ENCODE peak calls at places on chromosomes 7 and 10, in four cellular contexts. H is activated CD4-positive, alpha-beta T cell treated with anti-CD3 and anti-CD28 coated beads, Interleukin-2, amount 10 ng/mL, durations not matched to agents 7 days and 5 days; C is HEK293T; Y is T1000. Q is an unnamed sample.
A peak's percentile ranks its signal among the peaks of the same experiment; 100 is the strongest.

GRCh38 chr7:66157060-66157459 is 42.4 kb downstream of the CRCP start:
- DNase-seq in H (no peak), C (no peak), Y (no peak), Q (no peak)

GRCh38 chr10:126115021-126115610 is 218.8 kb downstream of the FANK1 start:
- DNase-seq in H (no peak), C (no peak), Y (no peak), Q (no peak)

GRCh38 chr10:90328896-90329295 is 528.9 kb downstream of the HTR7 start:
- DNase-seq in H (no peak), C (no peak), Y (no peak), Q (no peak)

GRCh38 chr10:60810437-60811182 is 32.3 kb downstream of the CDK1 start:
- DNase-seq in H (no peak), C (no peak), Y (no peak), Q (no peak)

GRCh38 chr7:155788616-155789000 is 23.7 kb downstream of the SHH start:
- DNase-seq in H (no peak), C (no peak), Y (no peak), Q (no peak)

GRCh38 chr7:82506702-82507101 is 63.1 kb upstream of the CACNA2D1 start:
- DNase-seq in H (no peak), C (no peak), Y (no peak), Q (no peak)

GRCh38 chr7:118803-119376 is 73.5 kb upstream of the FAM20C start:
- DNase-seq in H (no peak), C (no peak), Y (no peak), Q (no peak)

GRCh38 chr7:131897016-131897789 is 340.8 kb upstream of the PODXL start:
- DNase-seq in H (no peak), C (peak; percentile 51), Y (no peak), Q (peak; percentile 12)

GRCh38 chr10:112711366-112711765 is 238.7 kb upstream of the TCF7L2 start:
- DNase-seq in H (no peak), C (no peak), Y (no peak), Q (no peak)

GRCh38 chr7:75072978-75073282 is 672 bp downstream of the RCC1L start:
- DNase-seq in H (no peak), C (no peak), Y (no peak), Q (no peak)

GRCh38 chr7:27198138-27198841 is 1.6 kb downstream of the HOXA13 start:
- DNase-seq in H (no peak), C (no peak), Y (no peak), Q (no peak)

GRCh38 chr7:70377957-70378356 is 754.0 kb upstream of the GALNT17 start:
- DNase-seq in H (no peak), C (no peak), Y (no peak), Q (no peak)

GRCh38 chr7:158275711-158276413 is 311.8 kb downstream of the PTPRN2 start:
- DNase-seq in H (no peak), C (no peak), Y (no peak), Q (no peak)

GRCh38 chr7:1464694-1465093 is 5.4 kb upstream of the MICALL2 start:
- DNase-seq in H (no peak), C (no peak), Y (no peak), Q (no peak)

GRCh38 chr7:74355091-74355490 is 65.9 kb downstream of the CLIP2 start:
- DNase-seq in H (no peak), C (no peak), Y (peak; percentile 16), Q (peak; percentile 75)

GRCh38 chr7:5248201-5248885 is 34.4 kb upstream of the SLC29A4 start:
- DNase-seq in H (no peak), C (no peak), Y (no peak), Q (no peak)

GRCh38 chr7:137946015-137946414 is 55.9 kb downstream of the CREB3L2 start:
- DNase-seq in H (no peak), C (no peak), Y (no peak), Q (no peak)

GRCh38 chr7:107387077-107387476 is 82.8 kb upstream of the GPR22 start:
- DNase-seq in H (no peak), C (peak; percentile 31), Y (no peak), Q (no peak)

GRCh38 chr10:128263891-128264688 is 137.9 kb upstream of the MKI67 start:
- DNase-seq in H (peak; percentile 60), C (peak; percentile 68), Y (no peak), Q (peak; percentile 58)

GRCh38 chr10:122504551-122504950 is 43.2 kb downstream of the HTRA1 start:
- DNase-seq in H (no peak), C (peak; percentile 45), Y (peak; percentile 45), Q (no peak)

GRCh38 chr10:63555330-63555729 is 34.1 kb downstream of the REEP3 start:
- DNase-seq in H (no peak), C (no peak), Y (no peak), Q (no peak)